ENCODE peak calls at places on chromosomes 16 and 17, in eight cellular contexts. I is T follicular helper cell; L is SK-N-SH; Y is effector CD4-positive, alpha-beta T cell; W is naive thymus-derived CD8-positive, alpha-beta T cell; U is NCI-H345; D is NCI-H1930; F is stimulated activated CD4-positive, alpha-beta T cell treated with anti-CD3 and anti-CD28 coated beads, Interleukin-1b, Interleukin-23, amount 100 ng/mL, for 24 hours. K is an unnamed sample.

GRCh38 chr17:41734139-41734948 is at the start of gene HAP1:
- DNase-seq in I (no peak), L (peak), Y (no peak), W (no peak), U (no peak), D (no peak), F (no peak), K (peak)

GRCh38 chr17:75012320-75013076 is at the start of gene MRPL58:
- DNase-seq in I (peak), L (peak), Y (peak), W (peak), U (peak), D (peak), F (peak), K (peak)

GRCh38 chr16:30142672-30143346 is 19.8 kb upstream of the MAPK3 start:
- DNase-seq in I (no peak), L (no peak), Y (no peak), W (no peak), U (peak), D (no peak), F (no peak), K (no peak)

GRCh38 chr16:30948087-30948955 is 547 bp upstream of the ORAI3 start:
- DNase-seq in I (no peak), L (peak), Y (no peak), W (peak), U (peak), D (peak), F (no peak), K (peak)

GRCh38 chr17:72591500-72592241 is 470.9 kb downstream of the SOX9 start:
- DNase-seq in I (no peak), L (peak), Y (no peak), W (no peak), U (peak), D (no peak), F (no peak), K (no peak)

GRCh38 chr16:86307518-86307903 is 202.8 kb upstream of the FOXF1 start:
- DNase-seq in I (no peak), L (no peak), Y (no peak), W (no peak), U (no peak), D (no peak), F (no peak), K (no peak)

GRCh38 chr17:76414334-76415295 is 30.2 kb downstream of the SPHK1 start:
- DNase-seq in I (no peak), L (peak), Y (no peak), W (no peak), U (peak), D (no peak), F (no peak), K (no peak)

GRCh38 chr17:45120558-45120957 is 11.8 kb downstream of the PLCD3 start:
- DNase-seq in I (no peak), L (no peak), Y (no peak), W (no peak), U (no peak), D (no peak), F (no peak), K (no peak)

GRCh38 chr17:38751144-38751802 is 1.3 kb upstream of the PSMB3 start:
- DNase-seq in I (no peak), L (peak), Y (no peak), W (no peak), U (peak), D (no peak), F (no peak), K (no peak)

GRCh38 chr17:58641937-58642336 is 49.9 kb downstream of the TEX14 start:
- DNase-seq in I (no peak), L (no peak), Y (no peak), W (no peak), U (no peak), D (no peak), F (no peak), K (no peak)

GRCh38 chr16:29730649-29731048 is 15.1 kb downstream of the C16orf54 start:
- DNase-seq in I (no peak), L (no peak), Y (no peak), W (no peak), U (no peak), D (no peak), F (no peak), K (no peak)

GRCh38 chr17:80279895-80280294 is 19.2 kb downstream of the RNF213 start:
- DNase-seq in I (no peak), L (peak), Y (no peak), W (no peak), U (no peak), D (no peak), F (no peak), K (peak)

GRCh38 chr17:37310940-37311339 is 64.8 kb upstream of the C17orf78 start:
- DNase-seq in I (no peak), L (no peak), Y (no peak), W (no peak), U (no peak), D (no peak), F (no peak), K (no peak)

GRCh38 chr16:2365895-2366294 is 25.4 kb upstream of the ABCA3 start:
- DNase-seq in I (no peak), L (no peak), Y (no peak), W (no peak), U (no peak), D (no peak), F (no peak), K (no peak)

GRCh38 chr16:3739636-3740035 is 22.3 kb upstream of the TRAP1 start:
- DNase-seq in I (no peak), L (no peak), Y (no peak), W (no peak), U (no peak), D (no peak), F (no peak), K (no peak)

GRCh38 chr16:56372938-56373337 is 52.4 kb downstream of the AMFR start:
- DNase-seq in I (no peak), L (no peak), Y (no peak), W (no peak), U (no peak), D (no peak), F (no peak), K (no peak)

GRCh38 chr17:64326420-64327054 is 63.5 kb upstream of the TEX2 start:
- DNase-seq in I (no peak), L (no peak), Y (no peak), W (no peak), U (no peak), D (no peak), F (no peak), K (peak)

GRCh38 chr17:72853438-72854415 is 238.8 kb downstream of the SLC39A11 start:
- DNase-seq in I (no peak), L (no peak), Y (no peak), W (no peak), U (no peak), D (no peak), F (no peak), K (no peak)

GRCh38 chr17:42698736-42699414 is 16.5 kb downstream of the CNTNAP1 start:
- DNase-seq in I (no peak), L (peak), Y (no peak), W (no peak), U (no peak), D (no peak), F (no peak), K (no peak)

GRCh38 chr17:34826332-34826731 is 134.9 kb downstream of the CCT6B start:
- DNase-seq in I (no peak), L (peak), Y (no peak), W (no peak), U (no peak), D (no peak), F (no peak), K (no peak)

GRCh38 chr16:2166263-2167080 is 10.9 kb downstream of the TRAF7 start:
- DNase-seq in I (no peak), L (no peak), Y (no peak), W (no peak), U (no peak), D (no peak), F (no peak), K (no peak)

GRCh38 chr17:74407384-74407783 is 24.5 kb upstream of the GPRC5C start:
- DNase-seq in I (no peak), L (no peak), Y (no peak), W (no peak), U (no peak), D (no peak), F (no peak), K (no peak)

GRCh38 chr17:17693253-17693954 is 12.1 kb downstream of the RAI1 start:
- DNase-seq in I (no peak), L (peak), Y (no peak), W (no peak), U (peak), D (peak), F (no peak), K (peak)

GRCh38 chr16:57514891-57515600 is 21.3 kb downstream of the CCDC102A start:
- DNase-seq in I (no peak), L (peak), Y (no peak), W (no peak), U (no peak), D (no peak), F (no peak), K (peak)

GRCh38 chr16:27243725-27244362 is 24.7 kb downstream of the NSMCE1 start:
- DNase-seq in I (no peak), L (no peak), Y (no peak), W (no peak), U (no peak), D (no peak), F (no peak), K (peak)

GRCh38 chr17:34076743-34077631 is 178.1 kb upstream of the CCL2 start:
- DNase-seq in I (no peak), L (peak), Y (no peak), W (no peak), U (no peak), D (no peak), F (no peak), K (no peak)

GRCh38 chr17:80961516-80961915 is 30.1 kb upstream of the CHMP6 start:
- DNase-seq in I (no peak), L (no peak), Y (no peak), W (no peak), U (no peak), D (no peak), F (no peak), K (no peak)

GRCh38 chr17:29376667-29377268 is 13.4 kb upstream of the TAOK1 start:
- DNase-seq in I (no peak), L (no peak), Y (no peak), W (no peak), U (no peak), D (no peak), F (no peak), K (peak)

GRCh38 chr17:72644481-72644880 is 448.0 kb downstream of the SLC39A11 start:
- DNase-seq in I (no peak), L (no peak), Y (no peak), W (no peak), U (no peak), D (no peak), F (no peak), K (no peak)

GRCh38 chr17:72421128-72422092 is 300.6 kb downstream of the SOX9 start:
- DNase-seq in I (no peak), L (no peak), Y (no peak), W (no peak), U (no peak), D (no peak), F (no peak), K (no peak)